ENCODE peak calls at places on chromosomes 6 and 20, in five cellular contexts. D is T follicular helper cell; P is stimulated activated naive CD8-positive, alpha-beta T cell treated with anti-CD3 and anti-CD28 coated beads, Interleukin-15, amount 100 ng/mL, for 72 hours; A is activated CD4-positive, alpha-beta T cell treated with anti-CD3 and anti-CD28 coated beads for 48 hours; G is trophoblast cell. C is an unnamed sample.

GRCh38 chr6:150417899-150418824 is 49.4 kb downstream of the IYD start:
- DNase-seq in G (peak; percentile 28), D (no peak), P (peak; percentile 49), A (peak; percentile 18), C (no peak)

GRCh38 chr6:108452725-108453195 is 108.0 kb upstream of the FOXO3 start:
- DNase-seq in G (no peak), A (no peak), D (no peak), P (no peak), C (no peak)

GRCh38 chr20:63490416-63490815 is 8.5 kb downstream of the EEF1A2 start:
- DNase-seq in A (no peak), G (no peak), D (no peak), P (no peak), C (peak; percentile 45)

GRCh38 chr20:63472159-63472811 is at the start of gene KCNQ2:
- DNase-seq in G (no peak), P (no peak), A (no peak), D (no peak), C (no peak)

GRCh38 chr20:44212792-44213191 is 2.2 kb upstream of the OSER1 start:
- DNase-seq in A (no peak), G (no peak), D (no peak), P (no peak), C (no peak)

GRCh38 chr6:114648847-114649246 is 306.0 kb upstream of the HS3ST5 start:
- DNase-seq in D (no peak), G (no peak), P (no peak), A (no peak), C (no peak)

GRCh38 chr6:34272022-34272926 is 23.5 kb upstream of the SMIM29 start:
- DNase-seq in G (no peak), D (no peak), A (no peak), P (no peak), C (peak; percentile 72)

GRCh38 chr20:63186528-63187316 is 29.2 kb downstream of the YTHDF1 start:
- DNase-seq in G (peak; percentile 17), D (no peak), P (no peak), A (no peak), C (no peak)

GRCh38 chr6:90375681-90376439 is 79.2 kb upstream of the BACH2 start:
- DNase-seq in D (no peak), G (no peak), P (no peak), A (no peak), C (no peak)

GRCh38 chr6:126170875-126171489 is 168.9 kb upstream of the CENPW start:
- DNase-seq in P (peak; percentile 13), A (peak; percentile 25), G (peak; percentile 4), D (no peak), C (no peak)

GRCh38 chr6:11978169-11978987 is 33.7 kb upstream of the HIVEP1 start:
- DNase-seq in D (no peak), P (no peak), A (no peak), G (no peak), C (no peak)

GRCh38 chr6:123808556-123808955 is 4.9 kb downstream of the NKAIN2 start:
- DNase-seq in G (no peak), A (no peak), P (no peak), D (no peak), C (no peak)

GRCh38 chr6:145087034-145087433 is 648.3 kb downstream of the EPM2A start:
- DNase-seq in G (peak; percentile 40), P (no peak), D (no peak), A (no peak), C (no peak)

GRCh38 chr6:73134588-73134987 is 90.7 kb downstream of the KHDC1L start:
- DNase-seq in D (no peak), A (peak; percentile 58), G (peak; percentile 56), P (peak; percentile 11), C (peak; percentile 73)